ENCODE peak calls at places on chromosomes 4 and X, in six cellular contexts. H is SHP77; S is M059J; M is activated CD8-positive, alpha-beta memory T cell treated with anti-CD3 and anti-CD28 coated beads, Interleukin-2, amount 10 ng/mL, durations not matched to agents 7 days and 5 days; F is ureter; O is RPMI7951. N is an unnamed sample.

GRCh38 chrX:47093248-47093647 is 15.0 kb downstream of the RGN start:
- DNase-seq in S (peak), H (no peak), M (no peak), F (no peak), O (peak), N (peak)

GRCh38 chrX:9456250-9457074 is 8.4 kb upstream of the TBL1X start:
- DNase-seq in O (no peak), S (peak), M (peak), F (no peak), H (no peak), N (peak)

GRCh38 chr4:17055788-17056187 is 157.3 kb upstream of the LDB2 start:
- DNase-seq in S (peak), M (no peak), F (no peak), H (no peak), O (peak), N (no peak)

GRCh38 chr4:118076958-118077766 is 42.9 kb downstream of the NDST3 start:
- DNase-seq in F (no peak), O (peak), S (peak), H (no peak), M (peak), N (peak)

GRCh38 chr4:139815646-139816601 is 150.3 kb downstream of the MGST2 start:
- DNase-seq in O (peak), M (no peak), S (peak), F (peak), H (no peak), N (peak)

GRCh38 chr4:95549246-95550138 is 719 bp upstream of the UNC5C start:
- DNase-seq in M (peak), H (no peak), F (peak), O (no peak), S (peak), N (no peak)

GRCh38 chrX:1507511-1508463 is 29.2 kb downstream of the P2RY8 start:
- DNase-seq in H (no peak), S (no peak), M (peak), F (no peak), O (no peak), N (no peak)

GRCh38 chr4:184503869-184504300 is 29.5 kb upstream of the IRF2 start:
- DNase-seq in F (no peak), M (no peak), S (peak), O (peak), H (peak), N (no peak)

GRCh38 chrX:25204182-25204581 is 188.4 kb upstream of the ARX start:
- DNase-seq in M (no peak), F (no peak), S (peak), H (no peak), O (no peak), N (peak)

GRCh38 chr4:38818441-38818976 is 13.9 kb upstream of the TLR1 start:
- DNase-seq in H (no peak), O (no peak), F (no peak), M (no peak), S (peak), N (peak)